ENCODE peak calls at places on chromosome 19, in ten cellular contexts. M is psoas muscle, H is brain microvascular endothelial cell, C is endodermal cell, G is body of pancreas, T is esophagus squamous epithelium, J is lower lobe of right lung, N is tibial nerve, F is neural progenitor cell, U is WERI-Rb-1. K is an unnamed sample.

GRCh38 chr19:3464797-3465235 is 15.5 kb downstream of the SMIM24 start:
- DNase-seq in G (no peak), C (peak; percentile 72), H (no peak), N (no peak), F (peak; percentile 47), T (no peak), J (no peak), M (no peak), U (no peak), K (no peak)

GRCh38 chr19:38944981-38945506 is 14.3 kb downstream of the MRPS12 start:
- DNase-seq in T (no peak), J (no peak), N (no peak), G (no peak), H (no peak), F (no peak), C (peak; percentile 73), U (no peak), M (no peak), K (no peak)

GRCh38 chr19:55670280-55671053 is 4.6 kb upstream of the EPN1 start:
- DNase-seq in J (peak; percentile 70), T (no peak), M (no peak), H (no peak), U (no peak), F (peak; percentile 27), G (peak; percentile 51), N (no peak), C (peak; percentile 75), K (no peak)

GRCh38 chr19:7126132-7126531 is 56.6 kb downstream of the ZNF557 start:
- DNase-seq in T (no peak), M (no peak), H (no peak), U (no peak), F (no peak), C (no peak), N (no peak), J (no peak), G (no peak), K (no peak)

GRCh38 chr19:47296036-47296435 is 13.6 kb upstream of the C5AR1 start:
- DNase-seq in M (peak; percentile 49), G (peak; percentile 80), C (peak; percentile 96), J (peak; percentile 65), T (no peak), N (peak; percentile 99), U (peak; percentile 89), H (peak; percentile 70), F (peak; percentile 95), K (no peak)

GRCh38 chr19:12065100-12065538 is 588 bp downstream of the ZNF844 start:
- DNase-seq in T (no peak), J (no peak), F (no peak), N (peak; percentile 21), C (no peak), G (peak; percentile 32), U (peak; percentile 28), M (peak; percentile 20), H (peak; percentile 15), K (no peak)

GRCh38 chr19:11380653-11381534 is 3.2 kb downstream of the EPOR start:
- DNase-seq in F (peak; percentile 98), M (peak; percentile 95), N (peak; percentile 95), G (peak; percentile 95), J (peak; percentile 95), U (peak; percentile 99), C (peak; percentile 99), T (peak; percentile 75), H (peak; percentile 97), K (peak; percentile 81)

GRCh38 chr19:3784607-3785463 is 1.3 kb downstream of the MATK start:
- DNase-seq in H (no peak), F (peak; percentile 2), N (no peak), T (no peak), G (no peak), U (no peak), M (no peak), J (no peak), C (peak; percentile 49), K (no peak)

GRCh38 chr19:44051654-44052402 is at the start of gene ZNF223:
- DNase-seq in N (peak; percentile 92), U (peak; percentile 96), T (peak; percentile 30), F (peak; percentile 94), M (peak; percentile 94), J (peak; percentile 95), G (peak; percentile 95), C (peak; percentile 98), H (peak; percentile 94), K (peak; percentile 78)

GRCh38 chr19:7534531-7534980 is 961 bp upstream of the PNPLA6 start:
- DNase-seq in T (no peak), G (peak; percentile 57), M (peak; percentile 68), N (peak; percentile 69), H (peak; percentile 78), U (peak; percentile 60), J (peak; percentile 61), F (peak; percentile 89), C (peak; percentile 88), K (no peak)

GRCh38 chr19:23772668-23773063 is 14.0 kb upstream of the ZNF681 start:
- DNase-seq in M (no peak), T (no peak), N (no peak), J (no peak), C (no peak), G (no peak), H (no peak), U (no peak), F (no peak), K (no peak)

GRCh38 chr19:50492303-50493052 is 15.8 kb upstream of the GARIN5A start:
- DNase-seq in C (peak; percentile 69), F (peak; percentile 24), T (no peak), N (no peak), G (no peak), M (peak; percentile 43), J (peak; percentile 39), U (no peak), H (no peak), K (no peak)

GRCh38 chr19:33906578-33907335 is 110.1 kb downstream of the KCTD15 start:
- DNase-seq in F (peak; percentile 58), J (peak; percentile 49), G (peak; percentile 35), C (peak; percentile 85), H (peak; percentile 25), N (no peak), T (no peak), U (no peak), M (peak; percentile 20), K (no peak)
- H3K4me3 ChIP-seq in F (peak overlapping the region; percentile 62), J (peak overlapping the region; percentile 60), G (peak overlapping the region; percentile 9), C (peak overlapping the region; percentile 79), H (peak overlapping the region; percentile 52), N (peak overlapping the region; percentile 62), T (peak overlapping the region; percentile 39), U (no peak overlapping the region), M (peak overlapping the region; percentile 62), K (no peak overlapping the region)

GRCh38 chr19:33093420-33094210 is 12.6 kb downstream of the GPATCH1 start:
- DNase-seq in G (no peak), J (no peak), F (no peak), T (no peak), H (no peak), M (no peak), U (no peak), C (no peak), N (no peak), K (no peak)
- H3K36me3 ChIP-seq in G (peaks cover 45% of the 10 kb centered on the region), J (peaks cover 99% of the 10 kb centered on the region), F (no peaks in the 10 kb centered on the region), T (peaks cover 54% of the 10 kb centered on the region), H (peaks cover 51% of the 10 kb centered on the region), M (peaks cover 97% of the 10 kb centered on the region), U (peaks cover 63% of the 10 kb centered on the region), C (peaks cover 71% of the 10 kb centered on the region), N (peaks cover 98% of the 10 kb centered on the region), K (peaks cover 4% of the 10 kb centered on the region)

GRCh38 chr19:35745328-35746086 is at the start of the genes PSENEN and U2AF1L4:
- DNase-seq in N (peak; percentile 95), T (peak; percentile 87), J (peak; percentile 98), U (peak; percentile 97), C (peak; percentile 98), F (peak; percentile 100), M (peak; percentile 97), H (peak; percentile 97), G (peak; percentile 99), K (peak; percentile 98)
- TF ChIP-seq CTCF in N (no peak), T (no peak), J (no peak), U (no peak), C (no peak), F (no peak), M (no peak), H (no peak), G (no peak), K (no peak)

GRCh38 chr19:37932985-37933953 is 26.3 kb downstream of the SIPA1L3 start:
- DNase-seq in U (no peak), T (no peak), N (no peak), F (peak; percentile 15), H (no peak), C (peak; percentile 58), M (peak; percentile 24), G (peak; percentile 37), J (no peak), K (peak; percentile 57)
- H3K4me3 ChIP-seq in U (no peak overlapping the region), T (peak overlapping the region; percentile 11), N (no peak overlapping the region), F (peak overlapping the region; percentile 25), H (no peak overlapping the region), C (no peak overlapping the region), M (no peak overlapping the region), G (no peak overlapping the region), J (peak overlapping the region; percentile 49), K (peak overlapping the region; percentile 35)

GRCh38 chr19:609001-609340 is 19.3 kb downstream of the HCN2 start:
- DNase-seq in J (peak; percentile 81), G (no peak), F (no peak), T (no peak), N (peak; percentile 17), U (no peak), C (no peak), H (no peak), M (peak; percentile 46), K (no peak)
- H3K36me3 ChIP-seq in J (no peaks in the 10 kb centered on the region), G (no peaks in the 10 kb centered on the region), F (no peaks in the 10 kb centered on the region), T (no peaks in the 10 kb centered on the region), N (no peaks in the 10 kb centered on the region), U (peaks cover 7% of the 10 kb centered on the region), C (no peaks in the 10 kb centered on the region), H (peaks cover 4% of the 10 kb centered on the region), M (no peaks in the 10 kb centered on the region), K (no peaks in the 10 kb centered on the region)

GRCh38 chr19:10086032-10086903 is at the start of gene SHFL:
- DNase-seq in N (peak; percentile 50), U (peak; percentile 24), H (peak; percentile 20), T (no peak), F (peak; percentile 77), G (peak; percentile 75), M (peak; percentile 70), C (peak; percentile 86), J (peak; percentile 89), K (no peak)
- TF ChIP-seq CTCF in N (no peak), U (no peak), H (no peak), T (no peak), F (no peak), G (no peak), M (no peak), C (no peak), J (no peak), K (no peak)

GRCh38 chr19:18420931-18421330 is 1.7 kb downstream of the SSBP4 start:
- DNase-seq in F (no peak), M (no peak), G (peak; percentile 23), H (no peak), U (no peak), C (no peak), T (no peak), J (peak; percentile 41), N (no peak), K (no peak)
- H3K4me3 ChIP-seq in F (no peak overlapping the region), M (peak overlapping the region; percentile 84), G (no peak overlapping the region), H (peak overlapping the region; percentile 74), U (no peak overlapping the region), C (no peak overlapping the region), T (no peak overlapping the region), J (peak overlapping the region; percentile 80), N (peak overlapping the region; percentile 75), K (peak overlapping the region; percentile 59)